ENCODE peak calls at places on chromosomes 13 and 19, in five cellular contexts. K, O, R, X and P are unnamed samples.

GRCh38 chr13:43822969-43823368 is 36.2 kb upstream of the ENOX1 start:
- DNase-seq in K (no peak), O (no peak), R (no peak), X (no peak), P (no peak)

GRCh38 chr19:45766919-45767346 is 2.1 kb downstream of the SIX5 start:
- DNase-seq in K (peak; percentile 26), O (peak; percentile 27), R (no peak), X (no peak), P (no peak)

GRCh38 chr13:102580552-102581169 is 16.1 kb upstream of the TPP2 start:
- DNase-seq in K (peak; percentile 49), O (peak; percentile 66), R (peak; percentile 19), X (peak; percentile 52), P (no peak)

GRCh38 chr19:5349041-5349440 is 8.4 kb upstream of the PTPRS start:
- DNase-seq in K (no peak), O (no peak), R (no peak), X (no peak), P (no peak)

GRCh38 chr13:27463500-27463899 is 13.1 kb upstream of the MTIF3 start:
- DNase-seq in K (no peak), O (no peak), R (no peak), X (no peak), P (no peak)

GRCh38 chr19:4867534-4868285 is at the start of gene PLIN3:
- DNase-seq in K (peak; percentile 95), O (peak; percentile 96), R (peak; percentile 96), X (peak; percentile 75), P (peak; percentile 96)

GRCh38 chr19:4345656-4346383 is 2.5 kb downstream of the MPND start:
- DNase-seq in K (no peak), O (no peak), R (peak; percentile 84), X (no peak), P (no peak)

GRCh38 chr13:66994097-66994496 is 236.0 kb downstream of the PCDH9 start:
- DNase-seq in K (peak; percentile 81), O (peak; percentile 82), R (peak; percentile 68), X (peak; percentile 74), P (peak; percentile 6)

GRCh38 chr19:35995655-35995993 is 636 bp downstream of the SDHAF1 start:
- DNase-seq in K (peak; percentile 18), O (peak; percentile 65), R (peak; percentile 58), X (peak; percentile 37), P (peak; percentile 37)

GRCh38 chr13:39510296-39510695 is 92.7 kb downstream of the LHFPL6 start:
- DNase-seq in K (no peak), O (no peak), R (no peak), X (no peak), P (no peak)

GRCh38 chr19:1243768-1244692 is 2.5 kb downstream of the ATP5F1D start:
- DNase-seq in K (peak; percentile 69), O (peak; percentile 88), R (peak; percentile 89), X (peak; percentile 75), P (peak; percentile 87)

GRCh38 chr19:48390188-48391099 is 907 bp downstream of the KDELR1 start:
- DNase-seq in K (peak; percentile 62), O (peak; percentile 77), R (peak; percentile 68), X (peak; percentile 13), P (peak; percentile 57)

GRCh38 chr19:28289294-28290063 is 923.5 kb downstream of the UQCRFS1 start:
- DNase-seq in K (peak; percentile 77), O (no peak), R (peak; percentile 19), X (no peak), P (no peak)

GRCh38 chr13:103876571-103876970 is 810.4 kb upstream of the SLC10A2 start:
- DNase-seq in K (peak; percentile 38), O (no peak), R (no peak), X (no peak), P (no peak)

GRCh38 chr19:52007436-52007804 is 591 bp downstream of the ZNF615 start:
- DNase-seq in K (peak; percentile 8), O (peak; percentile 23), R (no peak), X (no peak), P (no peak)

GRCh38 chr13:73337511-73337910 is 278.7 kb downstream of the KLF5 start:
- DNase-seq in K (peak; percentile 48), O (no peak), R (no peak), X (no peak), P (no peak)

GRCh38 chr19:18013210-18013609 is 5.2 kb downstream of the ARRDC2 start:
- DNase-seq in K (no peak), O (no peak), R (no peak), X (no peak), P (no peak)

GRCh38 chr19:36819130-36819630 is 19.0 kb downstream of the ZNF790 start:
- DNase-seq in K (peak; percentile 9), O (no peak), R (no peak), X (no peak), P (no peak)

GRCh38 chr13:98370806-98371553 is 193.9 kb upstream of the RNF113B start:
- DNase-seq in K (peak; percentile 84), O (peak; percentile 10), R (peak; percentile 52), X (no peak), P (no peak)

DNA sequence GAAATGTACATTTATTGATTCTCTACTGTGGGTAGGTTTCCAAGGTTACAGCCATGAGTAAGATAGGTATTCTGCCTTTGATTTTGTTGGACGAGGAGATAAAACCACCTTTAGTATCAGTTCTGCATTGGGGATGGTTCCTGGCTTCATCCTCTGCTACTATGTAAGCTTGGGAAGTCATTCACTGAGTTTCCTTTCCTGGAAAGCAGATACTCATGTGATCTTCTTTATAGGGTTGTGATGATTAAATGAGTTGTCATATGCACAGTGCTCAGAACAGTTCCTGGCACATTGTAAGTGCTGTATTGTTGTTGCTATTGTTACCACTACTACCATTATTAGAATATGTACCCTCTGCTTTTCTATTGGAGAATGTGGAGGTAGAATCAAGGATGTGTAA is 13.2 kb upstream of the WTIP start:
- DNase-seq in K (no peak), O (no peak), R (no peak), X (no peak), P (no peak)
- H3K36me3 ChIP-seq in K (peaks cover 13% of the 10 kb centered on the region), O (peaks cover 72% of the 10 kb centered on the region), R (peaks cover 37% of the 10 kb centered on the region), X (peaks cover 77% of the 10 kb centered on the region), P (peaks cover 23% of the 10 kb centered on the region)

DNA sequence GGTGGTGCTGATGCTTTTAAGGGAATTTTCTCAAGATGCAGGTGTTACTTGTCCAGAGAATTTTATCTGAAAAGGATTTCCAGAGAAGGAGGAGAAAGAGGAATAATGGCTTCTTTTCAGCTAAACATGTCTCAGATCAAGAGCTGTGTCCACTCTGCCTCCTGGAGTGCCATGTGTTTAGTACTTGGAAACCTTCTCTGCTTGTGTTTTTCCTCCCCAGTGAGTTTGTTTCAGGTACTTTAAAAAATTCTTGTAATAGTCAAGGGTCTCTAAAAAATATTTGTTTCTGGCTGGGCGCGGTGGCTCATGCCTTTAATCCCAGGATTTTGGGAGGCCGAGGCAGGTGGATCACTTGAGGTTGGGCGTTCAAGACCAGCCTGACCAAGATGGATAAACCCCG is 22.7 kb downstream of the ZNF431 start:
- DNase-seq in K (no peak), O (no peak), R (no peak), X (no peak), P (no peak)
- H3K36me3 ChIP-seq in K (no peaks in the 10 kb centered on the region), O (peaks cover 22% of the 10 kb centered on the region), R (no peaks in the 10 kb centered on the region), X (peaks cover 8% of the 10 kb centered on the region), P (peaks cover 5% of the 10 kb centered on the region)

GRCh38 chr13:110637747-110638146 is 22.4 kb downstream of the NAXD start:
- DNase-seq in K (no peak), O (no peak), R (no peak), X (no peak), P (no peak)

GRCh38 chr13:110638814-110639806 is 23.8 kb downstream of the NAXD start:
- DNase-seq in K (no peak), O (no peak), R (no peak), X (no peak), P (no peak)

GRCh38 chr13:110636701-110637201 is 21.4 kb downstream of the NAXD start:
- DNase-seq in K (no peak), O (no peak), R (no peak), X (no peak), P (no peak)

GRCh38 chr13:110637275-110637674 is 21.9 kb downstream of the NAXD start:
- DNase-seq in K (no peak), O (no peak), R (no peak), X (no peak), P (no peak)

DNA sequence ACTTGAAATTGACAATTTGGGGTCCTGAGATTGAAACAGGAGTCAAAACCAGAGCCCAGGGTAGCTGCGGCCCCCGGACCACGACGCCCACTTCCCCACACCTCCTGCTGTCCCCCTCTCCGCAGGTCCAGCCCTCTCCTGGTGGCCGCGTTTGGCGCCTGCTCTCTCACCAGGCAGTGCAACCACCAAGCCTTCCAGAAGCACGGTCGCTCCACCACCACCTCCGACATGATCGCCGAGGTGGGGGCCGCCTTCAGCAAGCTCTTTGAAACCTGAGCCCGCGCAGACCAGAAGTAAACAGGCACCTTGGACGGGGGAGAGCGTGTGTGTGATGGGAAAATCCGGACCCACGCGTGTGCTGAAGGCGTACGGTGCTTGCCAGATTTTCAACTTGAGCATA is 22.9 kb downstream of the NAXD start:
- DNase-seq in K (no peak), O (no peak), R (no peak), X (no peak), P (no peak)
- H3K36me3 ChIP-seq in K (peaks cover 49% of the 10 kb centered on the region), O (peaks cover 34% of the 10 kb centered on the region), R (peaks cover 51% of the 10 kb centered on the region), X (peaks cover 78% of the 10 kb centered on the region), P (peaks cover 92% of the 10 kb centered on the region)

DNA sequence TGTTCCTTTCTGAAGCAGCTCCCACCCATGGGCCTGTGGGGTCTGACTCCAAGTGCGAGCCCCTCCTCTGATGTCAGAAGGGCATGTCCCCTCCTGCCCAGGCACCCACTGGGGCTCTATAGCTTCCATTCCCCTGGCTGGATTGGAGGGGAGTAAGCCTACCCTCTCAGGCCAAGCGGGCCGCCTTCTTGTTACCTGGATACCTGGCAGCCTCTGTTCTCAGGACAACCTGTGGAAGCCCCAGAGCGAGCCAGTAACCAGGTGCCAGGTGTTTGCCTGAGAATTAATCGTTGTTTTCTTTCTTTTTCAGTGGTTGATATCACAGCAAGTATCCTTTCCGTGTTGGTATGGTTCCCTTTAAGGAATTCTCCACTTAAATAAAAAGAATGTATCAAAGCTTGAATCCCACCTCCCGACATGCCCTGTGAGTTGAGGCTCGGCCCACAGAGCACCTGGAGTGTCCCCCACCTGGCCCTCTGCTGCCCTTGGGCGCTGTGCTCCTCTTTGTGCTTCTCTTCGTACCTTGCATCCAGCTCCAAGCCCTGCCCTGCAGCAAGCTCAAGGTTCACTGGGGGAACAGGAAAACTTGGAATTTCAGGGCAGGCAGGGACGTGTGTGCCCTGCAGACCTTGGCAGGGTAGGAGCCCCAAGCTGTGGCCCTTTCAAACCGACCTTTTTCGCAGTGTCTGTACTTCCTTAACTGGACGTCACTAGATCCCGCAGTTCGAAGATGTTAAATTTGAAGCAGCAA is 15.0 kb downstream of the MAU2 start:
- DNase-seq in K (no peak), O (no peak), R (no peak), X (no peak), P (no peak)
- H3K36me3 ChIP-seq in K (peaks cover 24% of the 10 kb centered on the region), O (peaks cover 23% of the 10 kb centered on the region), R (peaks cover 28% of the 10 kb centered on the region), X (peaks cover 48% of the 10 kb centered on the region), P (peaks cover 85% of the 10 kb centered on the region)